ENCODE peak calls at places on chromosome 10, in five cellular contexts. L is Panc1, O is transverse colon, D is upper lobe of right lung, Y is cardiac muscle cell. P is an unnamed sample.

GRCh38 chr10:129993621-129994020 is 29.5 kb upstream of the EBF3 start:
- DNase-seq in O (no peak), L (no peak), D (no peak), Y (no peak), P (no peak)

GRCh38 chr10:78255796-78256638 is 222.4 kb downstream of the RPS24 start:
- DNase-seq in O (peak), Y (peak), L (peak), D (no peak), P (peak)

GRCh38 chr10:130990536-130990935 is 321.0 kb downstream of the TCERG1L start:
- DNase-seq in O (no peak), L (no peak), Y (no peak), D (no peak), P (no peak)

GRCh38 chr10:7767209-7767608 is 20.6 kb downstream of the KIN start:
- DNase-seq in L (no peak), O (no peak), D (no peak), Y (peak), P (no peak)

GRCh38 chr10:72107325-72108003 is 19.1 kb upstream of the SPOCK2 start:
- DNase-seq in L (no peak), O (no peak), Y (no peak), D (no peak), P (no peak)

GRCh38 chr10:80569131-80569895 is 31.6 kb downstream of the SH2D4B start:
- DNase-seq in O (no peak), D (no peak), L (no peak), Y (no peak), P (no peak)

GRCh38 chr10:120685136-120685535 is 166.0 kb upstream of the WDR11 start:
- DNase-seq in D (no peak), Y (no peak), O (no peak), L (no peak), P (no peak)

GRCh38 chr10:34565934-34566333 is 249.2 kb downstream of the PARD3 start:
- DNase-seq in Y (peak), O (no peak), L (no peak), D (no peak), P (no peak)

GRCh38 chr10:22550732-22551131 is 163.6 kb downstream of the PIP4K2A start:
- DNase-seq in Y (peak), D (no peak), O (peak), L (no peak), P (peak)

GRCh38 chr10:14478639-14479038 is 147.9 kb upstream of the FRMD4A start:
- DNase-seq in D (no peak), Y (peak), O (no peak), L (no peak), P (no peak)

GRCh38 chr10:121974019-121974534 is 940 bp downstream of the NSMCE4A start:
- DNase-seq in D (no peak), O (no peak), Y (no peak), L (no peak), P (no peak)

GRCh38 chr10:45001382-45002148 is 842 bp downstream of the ZNF22 start:
- DNase-seq in D (peak), Y (peak), L (peak), O (peak), P (peak)

GRCh38 chr10:59873924-59874323 is 32.4 kb downstream of the CCDC6 start:
- DNase-seq in D (no peak), Y (no peak), O (no peak), L (no peak), P (no peak)

GRCh38 chr10:24900888-24901685 is 51.3 kb downstream of the PRTFDC1 start:
- DNase-seq in Y (peak), L (no peak), D (no peak), O (no peak), P (no peak)

GRCh38 chr10:79322616-79323566 is 24.4 kb upstream of the PPIF start:
- DNase-seq in Y (peak), O (peak), L (no peak), D (no peak), P (peak)

GRCh38 chr10:101103430-101103829 is 27.7 kb upstream of the TLX1 start:
- DNase-seq in O (no peak), L (no peak), D (no peak), Y (no peak), P (no peak)

GRCh38 chr10:70430489-70431445 is 10.7 kb downstream of the NODAL start:
- DNase-seq in O (peak), L (no peak), D (no peak), Y (peak), P (no peak)
- TF ChIP-seq CTCF in O (no peak), L (no peak), D (peak), Y (peak), P (peak)

GRCh38 chr10:132111121-132111731 is 45.5 kb downstream of the JAKMIP3 start:
- DNase-seq in L (no peak), O (no peak), Y (no peak), D (no peak), P (peak)
- TF ChIP-seq CTCF in L (no peak), O (no peak), Y (no peak), D (no peak), P (no peak)

GRCh38 chr10:126097558-126098215 is 201.3 kb downstream of the FANK1 start:
- DNase-seq in O (no peak), L (no peak), Y (no peak), D (no peak), P (no peak)
- TF ChIP-seq CTCF in O (no peak), L (peak), Y (peak), D (no peak), P (no peak)

GRCh38 chr10:3865565-3865964 is 80.6 kb upstream of the KLF6 start:
- DNase-seq in O (no peak), L (no peak), D (no peak), Y (no peak), P (no peak)
- TF ChIP-seq CTCF in O (no peak), L (no peak), D (no peak), Y (no peak), P (no peak)

GRCh38 chr10:4319870-4320367 is 506.1 kb upstream of the AKR1E2 start:
- DNase-seq in D (no peak), L (no peak), O (no peak), Y (no peak), P (no peak)
- TF ChIP-seq CTCF in D (no peak), L (no peak), O (no peak), Y (no peak), P (no peak)

P was measured in lower lobe of right lung.